ENCODE peak calls at places on chromosomes 3 and 15, in eight cellular contexts. U is epithelial cell of esophagus, R is fibroblast of lung, G is A673, T is A549, A is vagina, F is bronchial epithelial cell, O is OCI-LY7. C is an unnamed sample.

GRCh38 chr15:27589260-27589659 is 509.9 kb downstream of the OCA2 start:
- DNase-seq in R (no peak), O (no peak), G (no peak), A (no peak), F (no peak), T (no peak), U (no peak), C (no peak)

GRCh38 chr3:72969766-72970165 is 26.8 kb upstream of the PPP4R2 start:
- DNase-seq in U (no peak), A (no peak), F (no peak), T (no peak), O (no peak), R (peak; percentile 27), G (no peak), C (peak; percentile 42)

GRCh38 chr15:66211670-66212455 is 41.7 kb downstream of the MEGF11 start:
- DNase-seq in F (no peak), R (no peak), A (no peak), T (no peak), O (no peak), U (no peak), G (no peak), C (no peak)

GRCh38 chr3:126536126-126536525 is 12.2 kb downstream of the CHST13 start:
- DNase-seq in T (no peak), F (no peak), R (no peak), O (no peak), U (no peak), A (no peak), G (no peak), C (no peak)

GRCh38 chr15:96538506-96538905 is 208.0 kb downstream of the NR2F2 start:
- DNase-seq in A (no peak), T (no peak), U (no peak), F (no peak), R (no peak), G (no peak), O (no peak), C (no peak)

GRCh38 chr3:183330881-183331280 is 77.8 kb downstream of the B3GNT5 start:
- DNase-seq in A (no peak), O (no peak), F (no peak), G (no peak), T (no peak), R (no peak), U (no peak), C (no peak)

GRCh38 chr3:52352566-52352965 is 36.4 kb downstream of the DNAH1 start:
- DNase-seq in U (no peak), A (no peak), F (no peak), O (no peak), R (no peak), T (no peak), G (no peak), C (no peak)

GRCh38 chr15:99918072-99918471 is 184.8 kb upstream of the LYSMD4 start:
- DNase-seq in U (no peak), F (no peak), O (no peak), G (no peak), R (no peak), A (no peak), T (no peak), C (no peak)

GRCh38 chr3:194773216-194773615 is 87.5 kb downstream of the FAM43A start:
- DNase-seq in R (peak; percentile 33), T (peak; percentile 19), G (no peak), O (no peak), A (peak; percentile 81), U (peak; percentile 51), F (peak; percentile 33), C (no peak)

GRCh38 chr3:117910820-117911524 is 1123.7 kb downstream of the IGSF11 start:
- DNase-seq in U (no peak), F (no peak), R (no peak), A (no peak), O (no peak), G (no peak), T (no peak), C (no peak)

GRCh38 chr3:12495749-12496452 is 11.6 kb downstream of the TSEN2 start:
- DNase-seq in R (no peak), A (no peak), G (peak; percentile 15), T (no peak), O (no peak), F (no peak), U (no peak), C (no peak)

GRCh38 chr15:87038404-87038803 is 958.7 kb downstream of the AGBL1 start:
- DNase-seq in R (no peak), A (no peak), F (no peak), O (no peak), U (no peak), G (no peak), T (no peak), C (no peak)

GRCh38 chr3:45273681-45274515 is 47.8 kb upstream of the TMEM158 start:
- DNase-seq in U (peak; percentile 27), T (peak; percentile 48), R (no peak), F (peak; percentile 8), O (no peak), G (no peak), A (no peak), C (peak; percentile 7)

GRCh38 chr3:103924544-103924943 is 1442.2 kb upstream of the ALCAM start:
- DNase-seq in O (no peak), R (no peak), F (no peak), T (no peak), A (no peak), U (no peak), G (peak; percentile 19), C (no peak)

GRCh38 chr3:103923907-103924306 is 1442.8 kb upstream of the ALCAM start:
- DNase-seq in T (no peak), U (no peak), R (no peak), G (no peak), A (no peak), O (no peak), F (no peak), C (no peak)

GRCh38 chr3:103918336-103918735 is 1448.4 kb upstream of the ALCAM start:
- DNase-seq in T (no peak), U (no peak), G (peak; percentile 37), R (no peak), O (no peak), A (no peak), F (no peak), C (no peak)

DNA sequence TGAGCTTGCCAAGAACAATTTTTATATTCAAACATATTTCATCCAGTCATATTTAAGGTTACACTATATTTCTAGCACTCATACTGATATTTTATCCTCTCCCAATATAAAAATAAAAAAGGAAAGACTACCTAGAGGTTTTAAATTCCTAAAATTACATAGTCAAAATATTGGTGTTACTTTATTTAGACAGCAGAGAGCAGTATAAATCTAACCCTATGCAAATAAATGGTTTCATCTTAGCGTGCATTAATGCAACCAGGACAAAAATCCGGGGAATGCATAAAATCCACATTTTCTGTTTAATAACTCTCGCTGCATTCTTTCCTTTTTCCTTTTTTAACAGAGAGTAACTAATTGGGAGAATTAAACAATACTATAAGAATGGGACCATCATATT is 1447.4 kb upstream of the ALCAM start:
- DNase-seq in T (no peak), O (no peak), F (no peak), U (no peak), R (no peak), A (no peak), G (peak; percentile 44), C (no peak)
- TF ChIP-seq CTCF in T (no peak), O (no peak), F (no peak), U (no peak), R (no peak), A (no peak), G (peak; percentile 50), C (no peak)

DNA sequence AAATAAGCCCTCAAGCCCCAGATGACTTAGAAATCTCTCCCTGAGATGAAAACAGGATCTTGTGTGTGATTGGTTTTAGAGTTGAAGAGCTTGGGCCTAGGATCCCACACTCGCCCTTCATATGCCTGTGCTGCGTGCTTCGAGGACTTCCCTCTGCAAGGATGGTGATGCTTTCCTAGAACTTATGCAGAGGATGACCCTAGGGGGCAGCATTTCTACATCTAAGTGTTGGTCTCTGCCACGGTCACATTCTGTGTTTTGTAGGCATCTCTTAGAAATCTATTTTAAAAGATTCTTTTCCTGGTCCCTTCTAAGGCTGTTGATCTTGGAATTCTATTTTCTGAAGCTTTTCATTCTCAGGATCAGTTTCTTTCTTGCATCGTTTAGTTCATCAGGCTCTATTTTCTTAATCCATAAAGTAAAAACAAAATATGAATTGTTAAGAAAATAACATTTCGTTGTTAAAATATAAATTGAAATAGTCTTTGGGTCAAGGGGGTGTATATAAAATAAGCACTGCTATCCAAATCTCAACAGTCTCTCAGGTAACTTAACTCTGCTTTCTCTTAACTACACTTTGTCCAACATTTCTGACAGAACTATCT is 45.7 kb downstream of the WDR76 start:
- DNase-seq in O (peak; percentile 57), G (peak; percentile 76), A (no peak), T (peak; percentile 69), F (peak; percentile 64), R (peak; percentile 87), U (peak; percentile 79), C (peak; percentile 79)
- H3K4me3 ChIP-seq in O (no peak overlapping the region), G (no peak overlapping the region), A (no peak overlapping the region), T (no peak overlapping the region), F (no peak overlapping the region), R (no peak overlapping the region), U (no peak overlapping the region), C (no peak overlapping the region)

GRCh38 chr3:46663611-46664135 is 29.8 kb downstream of the ALS2CL start:
- DNase-seq in T (peak; percentile 3), U (peak; percentile 48), F (peak; percentile 42), O (peak; percentile 18), G (no peak), R (peak; percentile 20), A (no peak), C (peak; percentile 10)
- TF ChIP-seq CTCF in T (peak; percentile 10), U (peak; percentile 37), F (peak; percentile 35), O (peak; percentile 57), G (no peak), R (no peak), A (no peak), C (no peak)

DNA sequence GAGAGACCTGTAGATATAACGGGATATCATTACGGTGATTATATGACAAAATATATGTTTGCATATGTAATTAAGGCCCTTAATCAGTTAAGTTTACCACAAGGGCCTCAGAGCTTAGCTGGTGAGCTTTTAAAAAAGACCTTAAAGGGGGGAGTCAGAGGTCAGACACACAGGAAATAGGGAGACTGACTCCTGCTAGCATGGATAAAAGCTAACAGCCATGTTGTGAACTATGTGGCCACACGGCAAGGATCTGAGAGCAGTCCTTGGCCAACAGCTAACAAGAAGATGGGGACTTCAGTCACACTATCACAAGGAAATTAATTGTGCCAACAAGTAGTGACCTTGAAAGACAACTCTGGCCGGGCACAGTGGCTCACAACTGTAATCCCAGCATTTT is 3.1 kb downstream of the STAG1 start:
- DNase-seq in A (no peak), O (peak; percentile 50), T (no peak), U (no peak), G (no peak), R (no peak), F (no peak), C (peak; percentile 16)
- H3K4me3 ChIP-seq in A (peak overlapping the region; percentile 19), O (peak overlapping the region; percentile 90), T (no peak overlapping the region), U (no peak overlapping the region), G (no peak overlapping the region), R (no peak overlapping the region), F (no peak overlapping the region), C (no peak overlapping the region)

DNA sequence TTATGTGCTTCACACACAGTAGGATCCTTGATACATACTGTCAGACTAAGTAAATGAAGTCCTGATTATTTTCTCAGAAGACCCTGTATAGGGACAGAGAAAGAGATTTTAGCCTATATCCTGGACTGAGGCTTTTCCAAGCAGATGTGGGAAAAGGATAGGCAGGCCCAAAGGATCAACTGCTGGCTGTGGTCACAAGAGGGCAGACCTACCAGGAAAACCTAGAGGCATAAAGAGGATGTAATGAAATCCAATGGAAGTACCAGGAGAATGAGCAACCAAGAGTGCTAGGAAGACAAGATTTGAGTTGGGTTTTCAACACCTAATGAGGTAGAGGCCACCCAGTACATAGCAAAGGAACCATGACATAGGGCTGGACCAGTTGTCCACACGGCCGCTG is 23.1 kb downstream of the DCLK3 start:
- DNase-seq in A (no peak), T (peak; percentile 16), G (peak; percentile 16), U (peak; percentile 23), R (peak; percentile 4), F (peak; percentile 19), O (no peak), C (no peak)
- TF ChIP-seq CTCF in A (no peak), T (peak; percentile 15), G (peak; percentile 41), U (peak; percentile 48), R (no peak), F (peak; percentile 27), O (no peak), C (peak; percentile 37)